ENCODE peak calls at places on chromosome 15, in six cellular contexts. L is uterus, A is spleen, G is H1, O is HepG2, Z is transverse colon. M is an unnamed sample.

GRCh38 chr15:83310521-83311456 is 26.3 kb upstream of the BNC1 start:
- DNase-seq in L (no peak), A (no peak), G (no peak), O (no peak), Z (no peak), M (no peak)

GRCh38 chr15:44712108-44713005 is 1.0 kb downstream of the B2M start:
- DNase-seq in L (peak), A (peak), G (no peak), O (peak), Z (peak), M (peak)

GRCh38 chr15:52529289-52529929 is 729 bp upstream of the MYO5A start:
- DNase-seq in L (no peak), A (peak), G (peak), O (no peak), Z (peak), M (no peak)

GRCh38 chr15:39059886-39060285 is 495.3 kb upstream of the RASGRP1 start:
- DNase-seq in L (no peak), A (no peak), G (no peak), O (no peak), Z (no peak), M (no peak)

GRCh38 chr15:71278989-71279756 is 163.9 kb downstream of the THSD4 start:
- DNase-seq in L (peak), A (no peak), G (no peak), O (peak), Z (peak), M (peak)

GRCh38 chr15:89664441-89664840 is 9.2 kb upstream of the KIF7 start:
- DNase-seq in L (no peak), A (no peak), G (no peak), O (no peak), Z (no peak), M (no peak)

GRCh38 chr15:90840157-90840855 is 28.1 kb upstream of the FURIN start:
- DNase-seq in L (no peak), A (no peak), G (no peak), O (no peak), Z (no peak), M (no peak)

GRCh38 chr15:80777836-80778620 is 1.1 kb upstream of the CEMIP start:
- DNase-seq in L (no peak), A (no peak), G (no peak), O (no peak), Z (no peak), M (no peak)

GRCh38 chr15:93333826-93334225 is 244.8 kb upstream of the RGMA start:
- DNase-seq in L (no peak), A (no peak), G (peak), O (no peak), Z (no peak), M (no peak)

GRCh38 chr15:89358755-89359439 is 24.3 kb upstream of the POLG start:
- DNase-seq in L (peak), A (peak), G (peak), O (peak), Z (peak), M (peak)

GRCh38 chr15:92681141-92681622 is 25.6 kb upstream of the FAM174B start:
- DNase-seq in L (peak), A (no peak), G (no peak), O (no peak), Z (peak), M (no peak)

GRCh38 chr15:89118481-89118989 is 30.3 kb downstream of the ABHD2 start:
- DNase-seq in L (no peak), A (no peak), G (no peak), O (no peak), Z (no peak), M (no peak)

GRCh38 chr15:27589260-27589659 is 509.9 kb downstream of the OCA2 start:
- DNase-seq in L (no peak), A (no peak), G (no peak), O (no peak), Z (no peak), M (no peak)

GRCh38 chr15:59632714-59633113 is 21.1 kb downstream of the GCNT3 start:
- DNase-seq in L (no peak), A (no peak), G (peak), O (peak), Z (no peak), M (no peak)

GRCh38 chr15:100241572-100242479 is 99.9 kb downstream of the ADAMTS17 start:
- DNase-seq in L (no peak), A (no peak), G (no peak), O (peak), Z (no peak), M (peak)

GRCh38 chr15:50415752-50416404 is 8.3 kb upstream of the USP8 start:
- DNase-seq in L (no peak), A (no peak), G (no peak), O (peak), Z (no peak), M (no peak)

GRCh38 chr15:58535337-58535736 is 103.5 kb downstream of the LIPC start:
- DNase-seq in L (no peak), A (no peak), G (no peak), O (no peak), Z (no peak), M (no peak)

GRCh38 chr15:36362508-36362907 is 216.9 kb upstream of the CDIN1 start:
- DNase-seq in L (no peak), A (no peak), G (no peak), O (no peak), Z (no peak), M (no peak)

GRCh38 chr15:92069308-92070244 is 216.1 kb downstream of the SLCO3A1 start:
- DNase-seq in L (peak), A (no peak), G (no peak), O (no peak), Z (peak), M (no peak)

GRCh38 chr15:70142072-70142321 is 44.3 kb upstream of the TLE3 start:
- DNase-seq in L (no peak), A (no peak), G (no peak), O (no peak), Z (no peak), M (no peak)

GRCh38 chr15:71885390-71885789 is 75.0 kb downstream of the NR2E3 start:
- DNase-seq in L (no peak), A (no peak), G (no peak), O (no peak), Z (no peak), M (no peak)

GRCh38 chr15:96564546-96564945 is 234.0 kb downstream of the NR2F2 start:
- DNase-seq in L (no peak), A (no peak), G (no peak), O (no peak), Z (no peak), M (no peak)

GRCh38 chr15:22887157-22887951 is 48.9 kb downstream of the NIPA2 start:
- DNase-seq in L (no peak), A (no peak), G (no peak), O (no peak), Z (peak), M (no peak)

GRCh38 chr15:25624504-25625172 is 185.8 kb upstream of the UBE3A start:
- DNase-seq in L (no peak), A (no peak), G (no peak), O (no peak), Z (no peak), M (no peak)

GRCh38 chr15:25876231-25877140 is 13.4 kb upstream of the ATP10A start:
- DNase-seq in L (no peak), A (no peak), G (no peak), O (no peak), Z (no peak), M (no peak)

GRCh38 chr15:28726102-28726501 is 13.9 kb upstream of the GOLGA8M start:
- DNase-seq in L (no peak), A (no peak), G (no peak), O (no peak), Z (no peak), M (no peak)

GRCh38 chr15:68552344-68552743 is 26.4 kb upstream of the CORO2B start:
- DNase-seq in L (no peak), A (peak), G (no peak), O (no peak), Z (no peak), M (no peak)
- H3K27ac ChIP-seq in L (no peak), A (no peak), G (no peak), O (no peak), Z (no peak), M (no peak)

GRCh38 chr15:76451540-76451939 is 115.0 kb downstream of the ISL2 start:
- DNase-seq in L (no peak), A (no peak), G (no peak), O (no peak), Z (no peak), M (no peak)
- TF ChIP-seq POLR2A in L (no peak), A (no peak), G (no peak), O (no peak), Z (no peak), M (no peak)

GRCh38 chr15:85692873-85693272 is 101.9 kb downstream of the KLHL25 start:
- DNase-seq in L (no peak), A (no peak), G (no peak), O (no peak), Z (peak), M (no peak)

GRCh38 chr15:85691350-85692240 is 103.1 kb downstream of the KLHL25 start:
- DNase-seq in L (no peak), A (peak), G (no peak), O (no peak), Z (peak), M (no peak)

GRCh38 chr15:85688703-85689102 is 106.0 kb downstream of the KLHL25 start:
- DNase-seq in L (no peak), A (no peak), G (no peak), O (no peak), Z (no peak), M (no peak)

GRCh38 chr15:85689729-85690128 is 105.0 kb downstream of the KLHL25 start:
- DNase-seq in L (no peak), A (peak), G (peak), O (no peak), Z (peak), M (no peak)

GRCh38 chr15:85690546-85691226 is 104.0 kb downstream of the KLHL25 start:
- DNase-seq in L (no peak), A (no peak), G (no peak), O (no peak), Z (no peak), M (no peak)
- H3K27ac ChIP-seq in L (peak), A (peak), G (no peak), O (no peak), Z (peak), M (peak)

DNA sequence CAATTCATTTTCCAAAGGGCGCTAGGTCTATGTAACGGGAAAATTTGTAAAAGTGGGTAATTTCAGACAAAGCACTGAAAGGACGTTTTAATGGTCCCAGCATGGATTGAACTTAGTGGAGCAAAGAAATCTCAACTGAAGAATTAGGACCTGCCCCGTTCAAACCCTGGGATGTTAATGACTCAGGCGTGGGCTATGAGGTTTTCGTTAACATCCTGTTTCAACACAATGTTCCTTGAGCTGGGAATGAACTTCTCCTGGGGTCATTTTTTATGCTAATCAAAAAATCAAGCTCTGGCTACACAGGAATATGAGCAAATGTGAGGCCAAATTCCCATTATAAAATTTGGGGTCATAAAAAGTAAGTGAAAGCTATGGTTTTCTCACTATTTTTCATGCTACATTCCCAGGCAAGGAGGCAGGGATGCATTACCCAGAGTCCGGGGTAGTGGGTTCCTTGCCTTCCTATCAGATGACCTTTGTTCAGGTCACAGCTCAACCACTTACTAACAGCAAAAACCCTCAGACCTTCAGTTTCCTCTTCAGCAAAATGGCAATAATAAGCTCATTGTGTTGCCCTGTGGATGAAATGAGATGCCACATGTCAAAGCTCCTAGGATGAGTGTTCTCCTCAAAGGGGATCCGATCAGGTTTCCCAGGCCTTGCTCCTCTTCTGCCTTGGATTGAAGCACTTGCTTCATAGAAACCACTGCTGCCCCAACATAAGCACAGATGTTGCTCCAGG is 271.4 kb downstream of the ARRDC4 start:
- DNase-seq in L (no peak), A (no peak), G (no peak), O (no peak), Z (no peak), M (no peak)
- TF ChIP-seq POLR2A in L (no peak), A (no peak), G (no peak), O (no peak), Z (no peak), M (no peak)

DNA sequence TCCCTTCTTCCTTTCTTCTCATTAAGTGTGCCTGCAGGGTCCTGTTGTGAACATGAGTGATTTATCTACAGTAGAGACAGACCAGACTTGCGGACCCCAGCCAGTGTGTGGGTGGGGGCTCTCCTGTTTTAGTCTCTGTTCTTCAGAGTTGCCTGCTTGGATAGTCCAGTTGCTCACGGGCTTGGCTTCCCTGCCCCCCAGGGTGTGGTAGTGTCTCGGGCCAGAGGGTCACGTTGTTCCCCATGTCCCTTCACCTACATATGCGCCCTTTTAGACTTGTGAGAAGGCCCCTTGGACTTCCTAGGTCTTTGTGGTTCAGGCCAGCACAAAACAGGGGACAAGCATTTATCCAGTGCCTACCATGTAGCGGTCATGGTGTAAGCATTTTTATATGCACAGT is 85.8 kb downstream of the AAGAB start:
- DNase-seq in L (no peak), A (no peak), G (no peak), O (no peak), Z (no peak), M (no peak)
- H3K27ac ChIP-seq in L (peak), A (no peak), G (no peak), O (no peak), Z (peak), M (no peak)

GRCh38 chr15:78477295-78477694 is 30.1 kb upstream of the HYKK start:
- DNase-seq in L (no peak), A (no peak), G (no peak), O (no peak), Z (no peak), M (no peak)
- TF ChIP-seq POLR2A in L (no peak), A (no peak), G (no peak), O (no peak), Z (no peak), M (no peak)

GRCh38 chr15:34046471-34047145 is 7.6 kb upstream of the AVEN start:
- DNase-seq in L (no peak), A (no peak), G (no peak), O (no peak), Z (no peak), M (no peak)

GRCh38 chr15:34049096-34049495 is 10.1 kb upstream of the AVEN start:
- DNase-seq in L (no peak), A (no peak), G (no peak), O (no peak), Z (no peak), M (no peak)

GRCh38 chr15:34043391-34043790 is 4.4 kb upstream of the AVEN start:
- DNase-seq in L (no peak), A (no peak), G (no peak), O (no peak), Z (no peak), M (no peak)

GRCh38 chr15:34043813-34044212 is 4.8 kb upstream of the AVEN start:
- DNase-seq in L (no peak), A (no peak), G (no peak), O (no peak), Z (no peak), M (no peak)

GRCh38 chr15:34047893-34048775 is 9.1 kb upstream of the AVEN start:
- DNase-seq in L (no peak), A (no peak), G (no peak), O (no peak), Z (no peak), M (no peak)
- H3K27ac ChIP-seq in L (no peak), A (no peak), G (no peak), O (no peak), Z (no peak), M (no peak)

DNA sequence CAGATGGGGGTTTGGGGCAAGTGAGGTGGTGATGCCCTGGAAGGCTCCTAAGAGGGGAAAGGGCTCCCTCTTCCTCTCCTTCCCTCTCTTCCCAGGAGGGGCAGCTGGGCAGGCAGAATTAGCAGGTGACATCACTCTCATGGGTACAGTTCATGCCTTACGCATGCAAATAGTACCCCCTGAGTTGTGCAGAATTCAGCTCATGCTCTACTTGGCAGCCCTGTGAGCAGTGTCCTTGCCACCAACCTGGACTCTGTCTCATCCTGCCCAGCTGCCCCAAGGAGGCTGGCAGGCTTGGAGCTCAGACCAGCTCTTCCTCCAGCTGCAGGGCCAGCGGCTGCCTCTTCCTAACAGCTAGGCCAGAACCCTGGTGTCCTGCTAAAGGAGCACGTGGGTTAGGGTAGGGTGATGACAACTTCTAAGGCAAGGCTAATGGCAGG is 3.3 kb downstream of the CHAC1 start:
- DNase-seq in L (no peak), A (peak), G (no peak), O (no peak), Z (no peak), M (no peak)
- TF ChIP-seq POLR2A in L (no peak), A (no peak), G (no peak), O (no peak), Z (no peak), M (no peak)

DNA sequence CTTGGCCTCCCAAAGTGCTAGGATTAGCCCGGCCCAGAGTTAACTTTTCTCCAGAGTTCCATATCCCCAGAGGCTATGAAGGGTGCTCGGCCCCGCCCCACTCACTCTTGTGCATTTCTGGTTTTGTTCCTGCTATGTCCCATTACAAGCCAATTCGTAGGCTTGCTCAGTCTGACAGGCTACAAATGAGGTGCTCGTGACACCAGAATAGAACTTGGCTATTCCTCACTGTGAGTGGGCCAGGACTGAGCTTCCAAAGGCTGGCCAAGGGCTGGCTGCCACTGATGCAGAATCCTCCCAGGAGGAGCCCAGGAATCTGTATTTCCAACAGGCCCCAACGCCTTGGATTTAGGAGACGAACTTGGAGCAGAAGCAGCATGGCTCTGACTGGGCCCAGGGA is 282.7 kb upstream of the C2CD4B start:
- DNase-seq in L (no peak), A (no peak), G (no peak), O (no peak), Z (no peak), M (no peak)
- H3K27ac ChIP-seq in L (no peak), A (no peak), G (no peak), O (no peak), Z (no peak), M (no peak)

GRCh38 chr15:75107905-75108838 is 84.8 kb downstream of the PPCDC start:
- DNase-seq in L (no peak), A (peak), G (no peak), O (peak), Z (peak), M (peak)

GRCh38 chr15:75107509-75107904 is 84.1 kb downstream of the PPCDC start:
- DNase-seq in L (no peak), A (no peak), G (no peak), O (no peak), Z (no peak), M (no peak)

GRCh38 chr15:75100679-75101078 is 77.3 kb downstream of the PPCDC start:
- DNase-seq in L (no peak), A (no peak), G (no peak), O (no peak), Z (no peak), M (no peak)

GRCh38 chr15:75109021-75109690 is 85.8 kb downstream of the PPCDC start:
- DNase-seq in L (no peak), A (no peak), G (no peak), O (no peak), Z (no peak), M (peak)

DNA sequence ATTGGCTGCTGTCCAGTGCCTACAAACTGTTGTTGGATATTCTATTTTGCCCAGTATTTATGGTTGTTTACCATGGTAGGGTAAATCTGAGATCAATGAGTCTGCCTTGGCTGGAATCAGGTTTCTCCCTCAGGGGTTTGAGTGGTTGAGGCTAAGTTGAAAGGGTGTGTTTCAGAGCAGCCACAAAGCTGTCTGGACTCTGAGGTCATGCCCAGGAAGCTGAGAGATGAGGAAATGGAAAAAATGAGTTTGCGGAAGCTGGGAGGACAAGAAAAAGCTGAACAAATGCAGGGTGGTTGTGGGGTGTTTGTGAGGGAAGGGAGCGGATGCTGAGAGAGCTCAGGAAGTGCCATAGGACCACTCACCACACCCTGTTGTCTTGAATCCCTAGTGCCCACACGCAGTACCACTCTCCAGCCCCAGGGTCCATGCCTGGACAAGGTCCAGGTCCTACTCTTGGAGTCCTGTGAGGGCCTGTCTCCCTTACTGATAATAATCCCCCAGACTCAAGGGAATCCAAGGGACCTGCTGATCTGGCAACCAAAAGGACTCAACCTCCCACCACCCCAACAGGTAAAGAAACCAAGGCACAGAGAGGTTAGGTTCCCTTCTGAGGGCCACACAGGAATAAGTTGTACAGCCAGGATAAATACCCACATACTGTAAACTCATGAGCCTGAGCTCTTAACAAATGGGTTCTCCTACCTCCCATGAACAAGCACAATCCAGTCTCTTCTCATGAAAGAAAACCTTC is 81.6 kb downstream of the PPCDC start:
- DNase-seq in L (no peak), A (no peak), G (no peak), O (peak), Z (peak), M (peak)
- TF ChIP-seq POLR2A in L (no peak), A (no peak), G (no peak), O (no peak), Z (no peak), M (no peak)